ENCODE peak calls at places on chromosome 4, in four cellular contexts. One of them, this sample, is unnamed.

GRCh38 chr4:164931551-164932324 is 45.7 kb downstream of the TRIM61 start:
- DNase-seq in fibroblast of mammary gland: peak; percentile 6
- DNase-seq in heart left ventricle: no peak
- DNase-seq in cardiac fibroblast: no peak
- DNase-seq in this sample: no peak

GRCh38 chr4:16977081-16977480 is 78.6 kb upstream of the LDB2 start:
- DNase-seq in fibroblast of mammary gland: no peak
- DNase-seq in cardiac fibroblast: no peak
- DNase-seq in heart left ventricle: no peak
- DNase-seq in this sample: no peak

GRCh38 chr4:117692538-117692937 is 341.7 kb upstream of the NDST3 start:
- DNase-seq in cardiac fibroblast: no peak
- DNase-seq in heart left ventricle: no peak
- DNase-seq in fibroblast of mammary gland: no peak
- DNase-seq in this sample: no peak

GRCh38 chr4:144627663-144628076 is 18.3 kb upstream of the HHIP start:
- DNase-seq in cardiac fibroblast: peak; percentile 52
- DNase-seq in fibroblast of mammary gland: no peak
- DNase-seq in heart left ventricle: no peak
- DNase-seq in this sample: peak; percentile 86

GRCh38 chr4:190020790-190021717 is 6.0 kb downstream of the FRG2 start:
- DNase-seq in heart left ventricle: no peak
- DNase-seq in cardiac fibroblast: peak; percentile 40
- DNase-seq in fibroblast of mammary gland: peak; percentile 23
- DNase-seq in this sample: peak; percentile 34

GRCh38 chr4:1535926-1536578 is 129.8 kb upstream of the NKX1-1 start:
- DNase-seq in fibroblast of mammary gland: no peak
- DNase-seq in cardiac fibroblast: no peak
- DNase-seq in heart left ventricle: no peak
- DNase-seq in this sample: no peak

GRCh38 chr4:8912089-8912455 is 40.4 kb upstream of the HMX1 start:
- DNase-seq in cardiac fibroblast: no peak
- DNase-seq in heart left ventricle: no peak
- DNase-seq in fibroblast of mammary gland: no peak
- DNase-seq in this sample: no peak

GRCh38 chr4:128725405-128725804 is 84.1 kb upstream of the JADE1 start:
- DNase-seq in fibroblast of mammary gland: no peak
- DNase-seq in cardiac fibroblast: no peak
- DNase-seq in heart left ventricle: no peak
- DNase-seq in this sample: no peak

GRCh38 chr4:139658185-139658584 is 7.4 kb upstream of the MGST2 start:
- DNase-seq in fibroblast of mammary gland: no peak
- DNase-seq in cardiac fibroblast: no peak
- DNase-seq in heart left ventricle: no peak
- DNase-seq in this sample: peak; percentile 9

GRCh38 chr4:91734682-91735081 is 569.1 kb upstream of the GRID2 start:
- DNase-seq in heart left ventricle: no peak
- DNase-seq in fibroblast of mammary gland: no peak
- DNase-seq in cardiac fibroblast: peak; percentile 16
- DNase-seq in this sample: peak; percentile 55

GRCh38 chr4:52376107-52376704 is 282.9 kb downstream of the USP46 start:
- DNase-seq in heart left ventricle: peak; percentile 20
- DNase-seq in cardiac fibroblast: peak; percentile 69
- DNase-seq in fibroblast of mammary gland: peak; percentile 66
- DNase-seq in this sample: peak; percentile 73

GRCh38 chr4:173367285-173367684 is 3.5 kb upstream of the SAP30 start:
- DNase-seq in cardiac fibroblast: peak; percentile 42
- DNase-seq in heart left ventricle: no peak
- DNase-seq in fibroblast of mammary gland: peak; percentile 41
- DNase-seq in this sample: peak; percentile 59

GRCh38 chr4:6582889-6583504 is 8.0 kb downstream of the MAN2B2 start:
- DNase-seq in heart left ventricle: no peak
- DNase-seq in cardiac fibroblast: peak; percentile 31
- DNase-seq in fibroblast of mammary gland: peak; percentile 52
- DNase-seq in this sample: peak; percentile 44

GRCh38 chr4:25423548-25423947 is 46.5 kb downstream of the ANAPC4 start:
- DNase-seq in heart left ventricle: no peak
- DNase-seq in fibroblast of mammary gland: no peak
- DNase-seq in cardiac fibroblast: no peak
- DNase-seq in this sample: no peak

GRCh38 chr4:81635747-81636146 is 164.0 kb upstream of the RASGEF1B start:
- DNase-seq in fibroblast of mammary gland: no peak
- DNase-seq in heart left ventricle: peak; percentile 15
- DNase-seq in cardiac fibroblast: no peak
- DNase-seq in this sample: no peak

GRCh38 chr4:146041139-146042004 is 102.7 kb upstream of the ZNF827 start:
- DNase-seq in heart left ventricle: no peak
- DNase-seq in cardiac fibroblast: no peak
- DNase-seq in fibroblast of mammary gland: no peak
- DNase-seq in this sample: no peak

GRCh38 chr4:51858605-51859211 is 15.8 kb downstream of the DCUN1D4 start:
- DNase-seq in fibroblast of mammary gland: peak; percentile 16
- DNase-seq in cardiac fibroblast: peak; percentile 17
- DNase-seq in heart left ventricle: no peak
- DNase-seq in this sample: no peak

GRCh38 chr4:145216532-145216931 is 36.1 kb upstream of the OTUD4 start:
- DNase-seq in heart left ventricle: no peak
- DNase-seq in cardiac fibroblast: peak; percentile 62
- DNase-seq in fibroblast of mammary gland: peak; percentile 60
- DNase-seq in this sample: peak; percentile 64

GRCh38 chr4:70915048-70915815 is 13.1 kb downstream of the MOB1B start:
- DNase-seq in fibroblast of mammary gland: peak; percentile 31
- DNase-seq in heart left ventricle: no peak
- DNase-seq in cardiac fibroblast: no peak
- DNase-seq in this sample: peak; percentile 23

GRCh38 chr4:137535718-137536117 is 3.4 kb upstream of the PCDH18 start:
- DNase-seq in heart left ventricle: no peak
- DNase-seq in cardiac fibroblast: no peak
- DNase-seq in fibroblast of mammary gland: no peak
- DNase-seq in this sample: no peak

GRCh38 chr4:25563071-25563564 is 92.5 kb upstream of the SLC34A2 start:
- DNase-seq in fibroblast of mammary gland: no peak
- DNase-seq in heart left ventricle: no peak
- DNase-seq in cardiac fibroblast: no peak
- DNase-seq in this sample: no peak

GRCh38 chr4:123737156-123737555 is 340.6 kb downstream of the SPRY1 start:
- DNase-seq in heart left ventricle: no peak
- DNase-seq in fibroblast of mammary gland: no peak
- DNase-seq in cardiac fibroblast: no peak
- DNase-seq in this sample: no peak

GRCh38 chr4:15779789-15780188 is 1.7 kb downstream of the CD38 start:
- DNase-seq in cardiac fibroblast: no peak
- DNase-seq in heart left ventricle: no peak
- DNase-seq in fibroblast of mammary gland: no peak
- DNase-seq in this sample: no peak

GRCh38 chr4:111537861-111538260 is 607.4 kb upstream of the FAM241A start:
- DNase-seq in heart left ventricle: no peak
- DNase-seq in cardiac fibroblast: peak; percentile 3
- DNase-seq in fibroblast of mammary gland: peak; percentile 54
- DNase-seq in this sample: peak; percentile 7

GRCh38 chr4:150436598-150437370 is 145.2 kb upstream of the MAB21L2 start:
- DNase-seq in heart left ventricle: no peak
- DNase-seq in cardiac fibroblast: no peak
- DNase-seq in fibroblast of mammary gland: peak; percentile 9
- DNase-seq in this sample: no peak

DNA sequence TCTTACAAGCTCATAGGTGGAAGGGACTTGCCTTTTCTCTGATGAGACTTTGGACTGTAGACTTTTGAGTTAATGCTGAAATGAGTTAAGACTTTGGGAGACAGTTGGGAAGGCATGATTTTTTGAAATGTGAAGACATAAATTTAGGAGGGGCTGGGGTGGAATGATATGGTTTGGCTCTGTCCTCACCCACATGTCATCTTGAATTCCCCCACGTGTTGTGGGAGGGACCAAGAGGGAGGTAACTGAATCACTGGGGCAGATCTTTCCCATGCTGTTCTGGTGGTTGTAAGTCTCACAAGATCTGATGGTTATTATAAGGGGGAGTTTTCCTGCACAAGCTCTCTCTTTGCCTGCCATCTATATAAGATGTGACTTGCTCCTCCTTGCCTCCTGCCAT is 777.9 kb downstream of the CENPC start:
- DNase-seq in fibroblast of mammary gland: no peak
- DNase-seq in heart left ventricle: no peak
- DNase-seq in cardiac fibroblast: no peak
- DNase-seq in this sample: no peak
- H3K4me3 ChIP-seq in fibroblast of mammary gland: no peak overlapping the region
- H3K4me3 ChIP-seq in heart left ventricle: no peak overlapping the region
- H3K4me3 ChIP-seq in cardiac fibroblast: no peak overlapping the region
- H3K4me3 ChIP-seq in this sample: no peak overlapping the region

GRCh38 chr4:167025651-167026050 is 208.6 kb downstream of the SPOCK3 start:
- DNase-seq in fibroblast of mammary gland: no peak
- DNase-seq in heart left ventricle: no peak
- DNase-seq in cardiac fibroblast: no peak
- DNase-seq in this sample: no peak
- TF ChIP-seq CTCF in fibroblast of mammary gland: no peak
- TF ChIP-seq CTCF in heart left ventricle: no peak
- TF ChIP-seq CTCF in cardiac fibroblast: no peak
- TF ChIP-seq CTCF in this sample: no peak

DNA sequence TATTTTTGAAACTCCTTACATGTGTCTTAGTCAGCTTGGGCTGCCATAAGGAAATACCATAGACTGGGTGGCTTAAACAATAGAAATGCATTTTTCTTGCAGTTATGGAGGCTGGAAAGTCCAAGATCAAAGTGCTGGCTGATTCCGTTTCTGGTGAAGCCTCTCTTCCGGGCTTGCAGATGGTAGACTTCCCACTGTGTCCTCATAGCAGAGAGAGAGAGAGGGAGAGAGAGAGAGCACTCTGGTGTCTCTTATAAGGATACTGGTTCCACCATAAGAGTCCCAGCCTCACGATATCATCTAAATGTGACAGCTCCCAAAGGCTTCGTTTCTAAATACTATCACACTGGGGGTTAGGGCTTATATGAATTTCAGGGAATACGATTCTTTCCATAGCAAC is 39.7 kb downstream of the ENPEP start:
- DNase-seq in fibroblast of mammary gland: no peak
- DNase-seq in cardiac fibroblast: no peak
- DNase-seq in heart left ventricle: no peak
- DNase-seq in this sample: no peak
- H3K4me3 ChIP-seq in fibroblast of mammary gland: no peak overlapping the region
- H3K4me3 ChIP-seq in cardiac fibroblast: peak overlapping the region; percentile 50
- H3K4me3 ChIP-seq in heart left ventricle: peak overlapping the region; percentile 54
- H3K4me3 ChIP-seq in this sample: peak overlapping the region; percentile 47

GRCh38 chr4:115119804-115120352 is 6.5 kb upstream of the NDST4 start:
- DNase-seq in cardiac fibroblast: no peak
- DNase-seq in heart left ventricle: no peak
- DNase-seq in fibroblast of mammary gland: peak; percentile 6
- DNase-seq in this sample: no peak
- TF ChIP-seq CTCF in cardiac fibroblast: no peak
- TF ChIP-seq CTCF in heart left ventricle: no peak
- TF ChIP-seq CTCF in fibroblast of mammary gland: no peak
- TF ChIP-seq CTCF in this sample: no peak